ENCODE peak calls at places on chromosomes 12 and 14, in four cellular contexts. One of them, this sample, is unnamed.

GRCh38 chr14:58535084-58535483 is 102.7 kb upstream of the DACT1 start:
- DNase-seq in T follicular helper cell: no peak
- DNase-seq in GM13976: no peak
- DNase-seq in HepG2: no peak
- DNase-seq in this sample: no peak

GRCh38 chr14:64673748-64674147 is 30.5 kb upstream of the PLEKHG3 start:
- DNase-seq in T follicular helper cell: no peak
- DNase-seq in GM13976: no peak
- DNase-seq in HepG2: no peak
- DNase-seq in this sample: peak

GRCh38 chr14:34355584-34356266 is 106.3 kb downstream of the SPTSSA start:
- DNase-seq in T follicular helper cell: no peak
- DNase-seq in GM13976: no peak
- DNase-seq in HepG2: peak
- DNase-seq in this sample: no peak

GRCh38 chr14:103118663-103119404 is 4.4 kb upstream of the TNFAIP2 start:
- DNase-seq in T follicular helper cell: no peak
- DNase-seq in GM13976: no peak
- DNase-seq in HepG2: no peak
- DNase-seq in this sample: no peak

GRCh38 chr12:88946377-88946997 is 366.2 kb upstream of the KITLG start:
- DNase-seq in T follicular helper cell: no peak
- DNase-seq in GM13976: no peak
- DNase-seq in HepG2: no peak
- DNase-seq in this sample: no peak

GRCh38 chr12:116306968-116307367 is 29.5 kb upstream of the MED13L start:
- DNase-seq in T follicular helper cell: no peak
- DNase-seq in GM13976: no peak
- DNase-seq in HepG2: no peak
- DNase-seq in this sample: no peak

GRCh38 chr12:52277486-52278245 is 3.2 kb downstream of the KRT86 start:
- DNase-seq in T follicular helper cell: no peak
- DNase-seq in GM13976: no peak
- DNase-seq in HepG2: no peak
- DNase-seq in this sample: no peak

GRCh38 chr12:79691299-79692248 is 810 bp upstream of the PAWR start:
- DNase-seq in T follicular helper cell: no peak
- DNase-seq in GM13976: peak
- DNase-seq in HepG2: peak
- DNase-seq in this sample: no peak

GRCh38 chr14:104437703-104438102 is 141.9 kb upstream of the C14orf180 start:
- DNase-seq in T follicular helper cell: no peak
- DNase-seq in GM13976: no peak
- DNase-seq in HepG2: no peak
- DNase-seq in this sample: no peak

GRCh38 chr14:71021347-71022014 is 114.2 kb downstream of the PCNX1 start:
- DNase-seq in T follicular helper cell: no peak
- DNase-seq in GM13976: no peak
- DNase-seq in HepG2: no peak
- DNase-seq in this sample: no peak

GRCh38 chr12:14769837-14770494 is 33.3 kb downstream of the WBP11 start:
- DNase-seq in T follicular helper cell: peak
- DNase-seq in GM13976: peak
- DNase-seq in HepG2: peak
- DNase-seq in this sample: peak

GRCh38 chr14:81231540-81231939 is 10.8 kb upstream of the GTF2A1 start:
- DNase-seq in T follicular helper cell: no peak
- DNase-seq in GM13976: no peak
- DNase-seq in HepG2: peak
- DNase-seq in this sample: no peak

GRCh38 chr14:68306934-68307758 is 485.7 kb downstream of the ZFP36L1 start:
- DNase-seq in T follicular helper cell: no peak
- DNase-seq in GM13976: no peak
- DNase-seq in HepG2: peak
- DNase-seq in this sample: no peak

GRCh38 chr12:20457582-20457981 is 89.2 kb downstream of the PDE3A start:
- DNase-seq in T follicular helper cell: no peak
- DNase-seq in GM13976: no peak
- DNase-seq in HepG2: no peak
- DNase-seq in this sample: no peak

GRCh38 chr12:110577717-110578521 is 5.2 kb downstream of the PPTC7 start:
- DNase-seq in T follicular helper cell: no peak
- DNase-seq in GM13976: peak
- DNase-seq in HepG2: no peak
- DNase-seq in this sample: no peak

GRCh38 chr14:73935666-73936065 is 14.2 kb downstream of the FAM161B start:
- DNase-seq in T follicular helper cell: no peak
- DNase-seq in GM13976: no peak
- DNase-seq in HepG2: no peak
- DNase-seq in this sample: no peak

GRCh38 chr14:78950654-78951053 is 780.5 kb downstream of the NRXN3 start:
- DNase-seq in T follicular helper cell: no peak
- DNase-seq in GM13976: no peak
- DNase-seq in HepG2: no peak
- DNase-seq in this sample: no peak

GRCh38 chr14:23186913-23187654 is 3.6 kb upstream of the SLC7A8 start:
- DNase-seq in T follicular helper cell: no peak
- DNase-seq in GM13976: peak
- DNase-seq in HepG2: peak
- DNase-seq in this sample: no peak

GRCh38 chr14:55389330-55389729 is 22.3 kb downstream of the ATG14 start:
- DNase-seq in T follicular helper cell: no peak
- DNase-seq in GM13976: no peak
- DNase-seq in HepG2: no peak
- DNase-seq in this sample: no peak

GRCh38 chr12:82655751-82656150 is 31.0 kb upstream of the TMTC2 start:
- DNase-seq in T follicular helper cell: no peak
- DNase-seq in GM13976: no peak
- DNase-seq in HepG2: peak
- DNase-seq in this sample: no peak

GRCh38 chr14:27995688-27996087 is 770.9 kb upstream of the FOXG1 start:
- DNase-seq in T follicular helper cell: no peak
- DNase-seq in GM13976: no peak
- DNase-seq in HepG2: no peak
- DNase-seq in this sample: no peak

GRCh38 chr12:6426882-6427671 is 17.7 kb upstream of the CD27 start:
- DNase-seq in T follicular helper cell: peak
- DNase-seq in GM13976: peak
- DNase-seq in HepG2: no peak
- DNase-seq in this sample: peak

GRCh38 chr12:47863467-47863866 is 41.3 kb downstream of the VDR start:
- DNase-seq in T follicular helper cell: no peak
- DNase-seq in GM13976: no peak
- DNase-seq in HepG2: no peak
- DNase-seq in this sample: no peak

GRCh38 chr12:26032290-26032689 is 73.8 kb downstream of the RASSF8 start:
- DNase-seq in T follicular helper cell: no peak
- DNase-seq in GM13976: no peak
- DNase-seq in HepG2: no peak
- DNase-seq in this sample: no peak

GRCh38 chr14:104461676-104462443 is 117.7 kb upstream of the C14orf180 start:
- DNase-seq in T follicular helper cell: no peak
- DNase-seq in GM13976: no peak
- DNase-seq in HepG2: no peak
- DNase-seq in this sample: no peak

GRCh38 chr12:31018106-31018890 is 55.4 kb upstream of the DDX11 start:
- DNase-seq in T follicular helper cell: no peak
- DNase-seq in GM13976: no peak
- DNase-seq in HepG2: no peak
- DNase-seq in this sample: no peak

GRCh38 chr12:105020241-105020962 is 34.3 kb downstream of the NOPCHAP1 start:
- DNase-seq in T follicular helper cell: no peak
- DNase-seq in GM13976: no peak
- DNase-seq in HepG2: no peak
- DNase-seq in this sample: no peak

GRCh38 chr12:91529829-91530228 is 347.2 kb upstream of the DCN start:
- DNase-seq in T follicular helper cell: no peak
- DNase-seq in GM13976: no peak
- DNase-seq in HepG2: no peak
- DNase-seq in this sample: no peak

GRCh38 chr14:74324945-74325361 is 22.2 kb upstream of the ABCD4 start:
- DNase-seq in T follicular helper cell: no peak
- DNase-seq in GM13976: peak
- DNase-seq in HepG2: peak
- DNase-seq in this sample: no peak

GRCh38 chr12:59055204-59055839 is 135.0 kb upstream of the LRIG3 start:
- DNase-seq in T follicular helper cell: no peak
- DNase-seq in GM13976: no peak
- DNase-seq in HepG2: no peak
- DNase-seq in this sample: no peak

GRCh38 chr14:95474486-95474885 is 42.0 kb downstream of the SYNE3 start:
- DNase-seq in T follicular helper cell: no peak
- DNase-seq in GM13976: no peak
- DNase-seq in HepG2: no peak
- DNase-seq in this sample: no peak

GRCh38 chr14:74964787-74965769 is 9.7 kb upstream of the PGF start:
- DNase-seq in T follicular helper cell: no peak
- DNase-seq in GM13976: no peak
- DNase-seq in HepG2: no peak
- DNase-seq in this sample: no peak

GRCh38 chr12:98645572-98646067 is 530 bp downstream of the APAF1 start:
- DNase-seq in T follicular helper cell: no peak
- DNase-seq in GM13976: no peak
- DNase-seq in HepG2: no peak
- DNase-seq in this sample: no peak

GRCh38 chr14:93880025-93880820 is 46.9 kb upstream of the FAM181A start:
- DNase-seq in T follicular helper cell: no peak
- DNase-seq in GM13976: no peak
- DNase-seq in HepG2: no peak
- DNase-seq in this sample: no peak

GRCh38 chr12:120538281-120539156 is 4.4 kb downstream of the RNF10 start:
- DNase-seq in T follicular helper cell: no peak
- DNase-seq in GM13976: no peak
- DNase-seq in HepG2: peak
- DNase-seq in this sample: no peak

This sample was measured in T-helper 1 cell.